ENCODE peak calls at places on chromosome 9, in four cellular contexts. X is activated CD4-positive, alpha-beta T cell treated with anti-CD3 and anti-CD28 coated beads, Interleukin-2, amount 50 U/mL, for 1 hour; M is hippocampal formation; L is aorta. K is an unnamed sample.

GRCh38 chr9:21470126-21470525 is 12.0 kb downstream of the IFNE start:
- DNase-seq in X (no peak), M (no peak), L (no peak), K (no peak)

GRCh38 chr9:135224286-135224871 is 136.9 kb downstream of the OLFM1 start:
- DNase-seq in X (no peak), M (no peak), L (peak; percentile 55), K (peak; percentile 23)

GRCh38 chr9:36382484-36382883 is 17.6 kb downstream of the RNF38 start:
- DNase-seq in X (no peak), M (no peak), L (no peak), K (peak; percentile 23)

GRCh38 chr9:119020284-119020683 is 349.0 kb downstream of the BRINP1 start:
- DNase-seq in X (no peak), M (no peak), L (no peak), K (peak; percentile 9)

GRCh38 chr9:86405926-86406325 is 51.7 kb upstream of the TUT7 start:
- DNase-seq in X (no peak), M (no peak), L (no peak), K (peak; percentile 73)

GRCh38 chr9:78296208-78296892 is 575 bp upstream of the PSAT1 start:
- DNase-seq in X (no peak), M (peak; percentile 45), L (peak; percentile 77), K (peak; percentile 71)

GRCh38 chr9:97640290-97640689 is 6.7 kb downstream of the NCBP1 start:
- DNase-seq in X (no peak), M (no peak), L (no peak), K (no peak)

GRCh38 chr9:77939149-77939668 is 92.4 kb downstream of the GNAQ start:
- DNase-seq in X (no peak), M (no peak), L (no peak), K (no peak)

GRCh38 chr9:88922091-88922490 is 69.2 kb upstream of the S1PR3 start:
- DNase-seq in X (peak; percentile 44), M (no peak), L (no peak), K (no peak)

GRCh38 chr9:93257808-93258331 is 73.9 kb downstream of the WNK2 start:
- DNase-seq in X (no peak), M (no peak), L (peak; percentile 58), K (peak; percentile 83)

GRCh38 chr9:15909297-15909696 is 356.5 kb downstream of the CCDC171 start:
- DNase-seq in X (no peak), M (no peak), L (no peak), K (no peak)

GRCh38 chr9:89606049-89606481 is 1.3 kb downstream of the GADD45G start:
- DNase-seq in X (peak; percentile 25), M (peak; percentile 77), L (peak; percentile 92), K (peak; percentile 87)

GRCh38 chr9:14165376-14166035 is 148.4 kb downstream of the NFIB start:
- DNase-seq in X (no peak), M (no peak), L (no peak), K (no peak)